ENCODE peak calls at places on chromosome 10, in seven cellular contexts. R is tibial nerve, V is psoas muscle, Y is IMR-90, N is left lung, U is HepG2, K is sigmoid colon. O is an unnamed sample.

GRCh38 chr10:118723467-118723866 is 31.3 kb downstream of the CACUL1 start:
- DNase-seq in R (no peak), V (no peak), Y (peak; percentile 71), N (no peak), U (no peak), K (no peak), O (no peak)

GRCh38 chr10:3873728-3874461 is 88.9 kb upstream of the KLF6 start:
- DNase-seq in R (no peak), V (no peak), Y (peak; percentile 80), N (no peak), U (peak; percentile 79), K (no peak), O (no peak)

GRCh38 chr10:102729090-102730026 is 14.4 kb upstream of the WBP1L start:
- DNase-seq in R (peak; percentile 82), V (peak; percentile 94), Y (peak; percentile 73), N (peak; percentile 96), U (peak; percentile 56), K (peak; percentile 94), O (peak; percentile 91)

GRCh38 chr10:36534471-36535002 is 590.9 kb upstream of the ANKRD30A start:
- DNase-seq in R (no peak), V (no peak), Y (peak; percentile 95), N (no peak), U (no peak), K (no peak), O (no peak)

GRCh38 chr10:78515037-78515872 is 481.6 kb downstream of the RPS24 start:
- DNase-seq in R (no peak), V (no peak), Y (no peak), N (no peak), U (no peak), K (no peak), O (no peak)

GRCh38 chr10:110207805-110208613 is 604 bp downstream of the MXI1 start:
- DNase-seq in R (no peak), V (peak; percentile 62), Y (peak; percentile 17), N (peak; percentile 87), U (no peak), K (peak; percentile 77), O (peak; percentile 46)

GRCh38 chr10:32256613-32257437 is 90.1 kb downstream of the EPC1 start:
- DNase-seq in R (peak; percentile 58), V (peak; percentile 68), Y (peak; percentile 37), N (no peak), U (peak; percentile 40), K (peak; percentile 74), O (peak; percentile 70)

GRCh38 chr10:77513783-77514331 is 123.8 kb downstream of the KCNMA1 start:
- DNase-seq in R (no peak), V (peak; percentile 93), Y (peak; percentile 91), N (no peak), U (no peak), K (peak; percentile 88), O (peak; percentile 42)

GRCh38 chr10:118518095-118518494 is 77.4 kb downstream of the PRLHR start:
- DNase-seq in R (no peak), V (no peak), Y (no peak), N (no peak), U (no peak), K (no peak), O (no peak)

DNA sequence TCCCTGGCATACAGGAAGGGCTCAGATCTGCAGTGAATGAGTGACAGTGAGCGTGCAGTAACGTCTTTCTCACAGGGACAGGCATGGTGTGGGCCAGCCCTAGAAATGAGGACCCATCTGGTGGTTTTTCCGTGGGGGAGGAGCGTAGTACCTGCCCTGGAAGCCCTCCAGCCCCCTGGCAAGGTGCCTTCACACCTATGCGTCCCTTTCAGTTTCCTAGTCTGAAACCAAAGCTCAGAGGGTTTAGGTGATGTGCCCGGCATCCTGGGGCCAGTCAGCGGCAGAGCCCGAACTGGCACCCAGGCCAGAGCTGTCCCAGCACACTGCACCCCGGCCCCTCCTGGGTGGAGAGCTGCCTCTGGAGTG is 4.3 kb downstream of the SPOCK2 start:
- DNase-seq in R (no peak), V (peak; percentile 38), Y (no peak), N (no peak), U (no peak), K (no peak), O (no peak)
- H3K27ac ChIP-seq in R (no peak overlapping the region), V (no peak overlapping the region), Y (no peak overlapping the region), N (no peak overlapping the region), U (no peak overlapping the region), K (no peak overlapping the region), O (no peak overlapping the region)

GRCh38 chr10:865257-865656 is 66.2 kb downstream of the LARP4B start:
- DNase-seq in R (no peak), V (no peak), Y (no peak), N (no peak), U (no peak), K (no peak), O (no peak)
- TF ChIP-seq CTCF in R (no peak), V (no peak), Y (no peak), N (no peak), U (peak; percentile 41), K (no peak), O (no peak)

DNA sequence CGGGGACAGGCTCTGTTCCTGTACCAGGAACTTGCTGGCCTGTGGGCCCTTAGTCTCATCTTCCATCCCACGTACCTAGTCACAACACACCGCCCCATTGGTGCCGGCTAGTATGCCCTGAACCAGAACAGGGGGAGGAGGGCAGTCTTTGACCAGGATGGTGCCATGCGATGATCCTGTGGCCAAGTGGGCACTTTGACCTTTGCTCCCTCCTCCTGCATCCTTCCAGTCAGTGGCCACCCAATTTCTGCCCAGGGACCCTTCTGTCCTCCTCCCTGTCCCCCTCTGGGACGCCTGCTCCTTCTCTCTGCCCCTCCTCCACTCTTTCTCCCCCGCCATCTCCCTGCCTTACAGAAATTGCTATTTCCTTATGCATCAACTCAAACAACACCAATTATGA is 126.3 kb upstream of the CHST15 start:
- DNase-seq in R (no peak), V (no peak), Y (no peak), N (no peak), U (no peak), K (no peak), O (no peak)
- H3K9me3 ChIP-seq in R (no peaks in the 10 kb centered on the region), V (no peaks in the 10 kb centered on the region), Y (peaks cover 39% of the 10 kb centered on the region), N (no peaks in the 10 kb centered on the region), U (no peaks in the 10 kb centered on the region), K (no peaks in the 10 kb centered on the region), O (no peaks in the 10 kb centered on the region)

GRCh38 chr10:6218692-6219493 is 16.2 kb downstream of the PFKFB3 start:
- DNase-seq in R (no peak), V (peak; percentile 66), Y (peak; percentile 55), N (no peak), U (no peak), K (peak; percentile 61), O (no peak)
- H3K27ac ChIP-seq in R (no peak overlapping the region), V (peak overlapping the region; percentile 61), Y (peak overlapping the region; percentile 10), N (no peak overlapping the region), U (no peak overlapping the region), K (no peak overlapping the region), O (no peak overlapping the region)

DNA sequence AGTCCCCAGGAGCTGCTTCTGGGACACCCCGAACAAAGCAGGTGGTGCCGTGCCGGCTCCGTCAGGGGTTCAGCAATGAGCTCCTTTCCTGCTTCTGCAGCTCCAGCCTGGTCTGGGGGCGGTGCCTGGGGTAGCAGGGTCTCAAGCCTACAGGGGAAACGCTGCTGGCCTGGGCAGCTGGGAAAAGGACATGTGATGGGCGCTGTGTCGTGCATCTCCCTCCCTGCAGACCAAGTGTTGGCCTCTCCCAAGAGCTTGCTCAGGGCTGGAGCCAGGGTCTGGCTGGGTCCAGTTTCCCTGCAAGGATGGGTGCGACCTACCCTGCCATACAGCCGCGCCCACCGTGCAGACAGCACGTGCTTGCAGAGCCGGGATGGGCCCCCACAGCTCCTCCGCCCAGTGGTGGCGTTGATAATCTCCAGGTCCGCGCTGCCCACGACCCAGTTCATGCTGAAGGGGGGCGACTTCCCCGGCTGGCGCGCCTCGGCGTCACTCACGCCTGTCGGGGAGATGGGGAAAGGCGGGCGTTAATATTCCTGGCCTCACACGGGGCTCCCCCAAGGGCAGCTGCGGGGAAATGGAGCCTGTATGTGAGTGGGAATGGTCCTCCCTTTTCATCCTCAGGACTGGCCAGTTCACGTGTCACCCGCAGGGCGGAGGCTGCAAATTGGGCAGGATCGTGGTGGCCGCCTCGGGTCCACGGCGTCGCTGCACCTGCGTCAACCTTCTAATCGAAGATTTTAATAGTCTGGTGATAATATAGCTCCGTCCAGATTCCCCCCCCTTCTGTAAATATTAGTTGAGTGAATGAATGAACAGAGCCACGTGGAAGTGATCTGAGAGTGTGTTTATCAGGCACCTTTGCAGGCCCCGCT is 128.6 kb downstream of the WDR37 start:
- DNase-seq in R (no peak), V (no peak), Y (no peak), N (peak; percentile 75), U (no peak), K (peak; percentile 40), O (no peak)
- TF ChIP-seq CTCF in R (no peak), V (no peak), Y (no peak), N (no peak), U (no peak), K (no peak), O (no peak)

O was measured in heart right ventricle.